ENCODE peak calls at places on chromosomes 1 and 21, in four cellular contexts. J is HL-60, G is GM12878, I is K562. F is an unnamed sample.

GRCh38 chr1:29490204-29490934 is 254.0 kb downstream of the PTPRU start:
- DNase-seq in J (no peak), G (no peak), I (no peak), F (no peak)

GRCh38 chr1:22717038-22717758 is 6.6 kb downstream of the EPHB2 start:
- DNase-seq in J (no peak), G (no peak), I (no peak), F (no peak)

GRCh38 chr1:110155878-110156522 is 5.7 kb downstream of the SLC6A17 start:
- DNase-seq in J (peak; percentile 17), G (no peak), I (peak; percentile 75), F (no peak)

GRCh38 chr1:33762962-33763361 is 100.9 kb upstream of the HMGB4 start:
- DNase-seq in J (no peak), G (no peak), I (no peak), F (no peak)

GRCh38 chr1:86155807-86156561 is 588 bp downstream of the COL24A1 start:
- DNase-seq in J (no peak), G (no peak), I (no peak), F (peak; percentile 19)

GRCh38 chr1:200400556-200400955 is 9.3 kb downstream of the ZNF281 start:
- DNase-seq in J (no peak), G (no peak), I (no peak), F (no peak)

GRCh38 chr21:15015622-15016471 is 49.0 kb downstream of the NRIP1 start:
- DNase-seq in J (no peak), G (no peak), I (no peak), F (no peak)

GRCh38 chr21:44967082-44968047 is 27.5 kb downstream of the SLX9 start:
- DNase-seq in J (no peak), G (no peak), I (no peak), F (no peak)

GRCh38 chr1:167987174-167987573 is 50.3 kb upstream of the MPC2 start:
- DNase-seq in J (no peak), G (no peak), I (no peak), F (no peak)

GRCh38 chr1:47506053-47506452 is 68.2 kb downstream of the FOXD2 start:
- DNase-seq in J (no peak), G (no peak), I (no peak), F (no peak)

GRCh38 chr1:54246097-54246721 is 46.2 kb downstream of the MRPL37 start:
- DNase-seq in J (no peak), G (no peak), I (no peak), F (no peak)

GRCh38 chr1:111565079-111565478 is 54.5 kb upstream of the RAP1A start:
- DNase-seq in J (no peak), G (no peak), I (no peak), F (no peak)

GRCh38 chr1:232271991-232272589 is 357.8 kb downstream of the SIPA1L2 start:
- DNase-seq in J (peak; percentile 35), G (no peak), I (no peak), F (no peak)

GRCh38 chr1:111743679-111744101 is 4.5 kb upstream of the INKA2 start:
- DNase-seq in J (no peak), G (no peak), I (no peak), F (no peak)

GRCh38 chr21:41110664-41111063 is 57.3 kb upstream of the BACE2 start:
- DNase-seq in J (no peak), G (no peak), I (no peak), F (no peak)

GRCh38 chr1:35935436-35935835 is 4.5 kb downstream of the AGO3 start:
- DNase-seq in J (no peak), G (no peak), I (peak; percentile 35), F (no peak)

GRCh38 chr1:222643603-222643936 is 25.7 kb downstream of the MIA3 start:
- DNase-seq in J (no peak), G (no peak), I (peak; percentile 43), F (no peak)

GRCh38 chr1:64743954-64744491 is 852 bp upstream of the RAVER2 start:
- DNase-seq in J (no peak), G (no peak), I (no peak), F (peak; percentile 7)

GRCh38 chr1:41078193-41078592 is 56.7 kb upstream of the SLFNL1 start:
- DNase-seq in J (no peak), G (no peak), I (no peak), F (no peak)

DNA sequence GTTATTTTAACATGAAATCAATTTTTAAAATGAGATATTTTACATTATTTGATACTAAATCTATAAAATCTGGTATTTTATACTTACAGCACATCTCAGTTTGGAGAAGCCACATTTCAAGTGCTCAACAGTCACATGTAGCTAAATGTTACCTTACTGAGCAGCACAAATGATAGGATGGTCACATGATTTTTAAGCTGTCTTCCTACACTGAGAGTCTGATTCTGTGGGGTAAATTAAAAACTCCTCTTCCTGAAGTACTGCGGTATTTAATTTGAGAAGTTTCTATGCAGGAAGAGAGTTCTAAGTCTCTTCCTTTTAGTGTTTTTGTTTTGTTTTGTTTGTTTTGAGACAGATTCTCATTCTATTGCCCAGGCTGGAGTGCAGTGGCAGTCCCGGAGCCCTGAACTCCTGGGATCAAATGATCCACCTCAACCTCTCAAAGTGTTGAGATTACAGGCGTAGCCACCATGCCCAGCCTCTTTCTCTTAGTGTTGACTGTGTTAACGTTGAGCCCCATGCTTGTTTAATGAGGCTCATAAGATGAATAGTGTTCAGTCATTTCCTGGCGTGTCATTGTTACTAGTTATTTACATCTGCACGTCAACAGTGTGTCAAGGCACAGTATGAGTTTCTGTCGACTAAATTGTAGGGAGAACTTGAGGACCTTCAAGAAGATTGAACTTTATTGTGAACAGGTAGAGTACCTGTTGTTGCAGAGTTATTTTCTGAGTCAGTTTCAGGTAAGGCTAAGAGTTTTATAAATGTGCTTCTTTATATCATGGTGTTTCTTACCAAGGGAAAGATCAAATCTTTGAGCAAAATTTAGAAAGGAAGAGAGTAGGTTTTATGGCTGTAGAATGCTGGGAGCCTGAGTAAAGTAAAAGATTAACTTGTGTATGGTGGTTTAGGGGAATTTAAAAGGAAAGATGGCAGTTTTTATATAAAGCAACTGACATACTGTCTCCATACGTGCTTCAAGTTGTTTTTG is 3.3 kb downstream of the CNST start:
- DNase-seq in J (no peak), G (no peak), I (peak; percentile 26), F (no peak)
- TF ChIP-seq POLR2AphosphoS5 in J (no peak), G (no peak), I (peak; percentile 23), F (no peak)

DNA sequence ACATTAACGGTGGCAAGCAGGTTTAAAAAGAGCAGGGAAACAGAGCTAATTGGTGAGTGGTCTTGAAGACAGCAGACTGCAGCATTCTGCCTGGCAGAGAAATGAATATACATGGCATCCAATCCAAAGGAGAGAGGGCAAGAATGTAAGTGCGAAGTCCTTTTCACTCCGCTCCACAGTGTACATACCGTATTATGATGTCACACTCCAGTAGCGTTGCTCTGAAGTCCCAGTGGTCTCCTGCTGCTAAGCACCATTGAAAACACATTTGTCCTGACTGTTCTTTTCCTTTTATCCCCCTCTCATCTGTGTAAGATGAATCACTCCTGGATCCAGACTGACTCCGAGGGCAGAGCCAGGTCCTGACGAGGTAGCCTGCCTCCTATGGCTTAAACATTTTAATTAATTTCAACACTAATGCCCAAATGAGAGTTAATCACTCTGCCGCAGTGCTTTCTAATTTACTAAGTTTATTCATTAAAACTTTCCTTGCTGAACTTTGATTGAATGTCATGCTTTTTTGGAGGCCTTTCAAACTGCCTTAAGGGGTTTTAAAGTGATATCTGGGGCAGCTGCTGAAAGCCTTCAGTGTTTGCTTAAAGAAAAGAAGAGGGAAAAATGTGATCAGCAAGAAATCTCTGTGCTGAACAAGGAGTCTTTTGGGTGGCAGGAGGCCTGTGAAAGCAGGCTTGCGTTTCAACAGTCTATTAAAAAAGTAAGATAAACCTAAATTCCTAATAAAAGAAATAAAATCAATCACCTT is 227.1 kb downstream of the ATG4C start:
- DNase-seq in J (no peak), G (no peak), I (no peak), F (no peak)
- TF ChIP-seq SPI1 in J (no peak), G (no peak), I (no peak), F (no peak)

GRCh38 chr1:240194120-240194519 is 102.4 kb downstream of the FMN2 start:
- DNase-seq in J (no peak), G (no peak), I (no peak), F (no peak)
- TF ChIP-seq POLR2AphosphoS5 in J (no peak), G (no peak), I (no peak), F (no peak)

DNA sequence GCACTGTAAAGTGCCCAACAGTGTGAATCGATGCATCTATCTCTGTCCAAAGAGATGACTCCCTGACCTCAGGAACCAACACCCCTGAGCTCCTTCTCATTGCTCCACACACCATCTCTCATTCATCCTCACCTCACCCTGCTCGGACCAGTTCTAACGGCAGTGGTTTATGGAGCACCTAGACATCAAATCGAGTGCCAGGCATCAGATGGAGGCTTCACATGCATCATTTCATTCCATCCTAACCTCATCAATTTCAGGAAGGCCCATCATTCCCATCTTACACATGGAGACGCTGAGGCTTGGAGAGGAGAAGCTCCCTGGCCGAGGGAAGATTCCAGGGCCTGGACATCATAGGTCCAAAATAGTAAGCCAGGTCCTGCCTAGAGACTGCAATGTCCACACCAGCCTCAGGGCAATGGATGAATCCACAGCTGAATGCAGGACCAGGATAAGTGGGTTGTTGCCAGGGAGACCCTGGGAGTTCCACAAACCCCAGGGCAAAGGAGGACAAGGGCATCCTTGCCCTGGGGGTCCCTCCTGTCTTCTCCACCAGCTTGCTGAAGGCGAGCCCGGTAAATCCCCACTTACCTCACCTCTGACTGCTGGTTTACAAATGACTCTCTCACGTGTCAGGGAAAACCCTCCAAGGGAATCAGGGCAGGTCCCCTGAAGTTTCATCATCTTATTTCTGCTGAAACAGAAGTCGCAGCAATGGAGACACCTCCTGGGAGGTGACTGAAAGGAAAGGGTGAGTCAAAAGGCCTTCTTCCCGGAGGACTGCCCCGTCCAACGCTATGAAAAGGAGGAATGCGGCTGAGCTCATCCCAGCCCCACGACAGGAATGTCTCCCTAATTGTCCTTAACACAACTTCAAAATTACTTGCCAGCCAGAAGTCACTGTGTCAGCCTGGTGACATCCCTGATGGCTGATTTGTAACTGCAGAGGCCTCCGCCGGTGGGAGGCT is 9.0 kb upstream of the IFFO2 start:
- DNase-seq in J (no peak), G (no peak), I (no peak), F (no peak)
- TF ChIP-seq SPI1 in J (no peak), G (no peak), I (no peak), F (no peak)

DNA sequence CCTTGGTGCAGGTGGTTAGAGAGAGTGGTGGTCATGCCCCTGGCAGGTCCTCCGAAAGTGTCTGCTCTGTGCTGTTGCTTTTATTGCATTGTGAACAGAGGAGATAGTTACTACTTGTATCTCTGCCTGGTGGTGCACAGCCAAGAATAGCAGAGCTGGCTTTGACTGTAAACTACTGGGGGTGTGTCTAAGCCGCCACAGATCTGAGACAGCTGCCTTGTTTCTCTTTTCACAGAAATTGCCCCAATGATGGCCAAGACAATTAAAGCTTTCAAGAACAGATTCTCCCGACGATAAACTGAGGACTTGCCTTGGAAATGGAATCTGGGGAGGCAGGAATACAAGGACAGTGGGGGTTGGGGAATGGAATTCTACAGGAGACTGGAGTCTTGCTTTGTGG is 16.0 kb downstream of the ELOA start:
- DNase-seq in J (no peak), G (no peak), I (no peak), F (no peak)
- TF ChIP-seq POLR2AphosphoS5 in J (no peak), G (no peak), I (no peak), F (no peak)

GRCh38 chr1:94243665-94244064 is 6.3 kb upstream of the ARHGAP29 start:
- DNase-seq in J (no peak), G (no peak), I (no peak), F (no peak)
- TF ChIP-seq SPI1 in J (no peak), G (no peak), I (no peak), F (no peak)

GRCh38 chr1:37448691-37449417 is 25.5 kb upstream of the ZC3H12A start:
- DNase-seq in J (no peak), G (no peak), I (no peak), F (no peak)
- TF ChIP-seq POLR2AphosphoS5 in J (no peak), G (no peak), I (no peak), F (no peak)

F was measured in GM12891.